ENCODE peak calls at places on chromosomes 5 and 9, in five cellular contexts. T is psoas muscle, J is body of pancreas, X is PC-9, S is astrocyte. R is an unnamed sample.

GRCh38 chr9:134618823-134619454 is 22.7 kb upstream of the COL5A1 start:
- DNase-seq in T (no peak), J (peak), X (no peak), S (no peak), R (no peak)

GRCh38 chr9:114427644-114428043 is 39.9 kb upstream of the AKNA start:
- DNase-seq in T (no peak), J (no peak), X (no peak), S (no peak), R (no peak)

GRCh38 chr5:144484124-144484897 is 313.6 kb downstream of the KCTD16 start:
- DNase-seq in T (no peak), J (no peak), X (no peak), S (peak), R (peak)

GRCh38 chr5:64331597-64332277 is 166.1 kb downstream of the RNF180 start:
- DNase-seq in T (peak), J (peak), X (no peak), S (no peak), R (no peak)

GRCh38 chr5:143399616-143400540 is 3.6 kb downstream of the NR3C1 start:
- DNase-seq in T (no peak), J (no peak), X (no peak), S (no peak), R (peak)

GRCh38 chr9:94928696-94929372 is 202.3 kb downstream of the AOPEP start:
- DNase-seq in T (no peak), J (no peak), X (no peak), S (peak), R (no peak)

GRCh38 chr9:120344230-120344629 is 235.7 kb downstream of the CDK5RAP2 start:
- DNase-seq in T (no peak), J (no peak), X (no peak), S (peak), R (peak)

GRCh38 chr9:130060296-130060695 is 6.6 kb downstream of the GPR107 start:
- DNase-seq in T (no peak), J (no peak), X (no peak), S (no peak), R (no peak)

GRCh38 chr5:166624573-166624972 is 1666.9 kb upstream of the WWC1 start:
- DNase-seq in T (no peak), J (no peak), X (no peak), S (peak), R (no peak)

GRCh38 chr9:112784020-112784788 is 33.6 kb downstream of the SNX30 start:
- DNase-seq in T (no peak), J (no peak), X (no peak), S (peak), R (peak)

GRCh38 chr5:87851603-87852002 is 417.0 kb downstream of the TMEM161B start:
- DNase-seq in T (no peak), J (no peak), X (no peak), S (no peak), R (no peak)

GRCh38 chr9:90878562-90878961 is 76.9 kb downstream of the SYK start:
- DNase-seq in T (no peak), J (no peak), X (no peak), S (no peak), R (peak)

GRCh38 chr9:9231946-9232345 is 1380.9 kb downstream of the PTPRD start:
- DNase-seq in T (no peak), J (no peak), X (no peak), S (no peak), R (no peak)

GRCh38 chr9:98993570-98993945 is 49.9 kb downstream of the COL15A1 start:
- DNase-seq in T (no peak), J (no peak), X (no peak), S (no peak), R (no peak)

GRCh38 chr9:92970467-92970923 is 23.2 kb downstream of the FGD3 start:
- DNase-seq in T (no peak), J (no peak), X (peak), S (peak), R (peak)

GRCh38 chr9:2150338-2150737 is 135.2 kb downstream of the SMARCA2 start:
- DNase-seq in T (no peak), J (no peak), X (no peak), S (no peak), R (no peak)

GRCh38 chr5:74916831-74917710 is 50.9 kb upstream of the FAM169A start:
- DNase-seq in T (no peak), J (peak), X (peak), S (peak), R (peak)

GRCh38 chr5:91111473-91112238 is 271.5 kb downstream of the ARRDC3 start:
- DNase-seq in T (no peak), J (no peak), X (no peak), S (no peak), R (no peak)

GRCh38 chr9:125805057-125805456 is 57.9 kb downstream of the PBX3 start:
- DNase-seq in T (no peak), J (no peak), X (no peak), S (peak), R (no peak)

GRCh38 chr5:10145922-10146321 is 103.8 kb downstream of the ATPSCKMT start:
- DNase-seq in T (no peak), J (no peak), X (peak), S (peak), R (peak)

GRCh38 chr5:143168171-143168681 is 235.3 kb downstream of the NR3C1 start:
- DNase-seq in T (no peak), J (no peak), X (no peak), S (no peak), R (no peak)

GRCh38 chr5:155402927-155403645 is 389.5 kb downstream of the KIF4B start:
- DNase-seq in T (no peak), J (no peak), X (no peak), S (no peak), R (peak)

GRCh38 chr5:81749562-81750307 is 1.2 kb downstream of the SSBP2 start:
- DNase-seq in T (peak), J (peak), X (peak), S (no peak), R (no peak)

DNA sequence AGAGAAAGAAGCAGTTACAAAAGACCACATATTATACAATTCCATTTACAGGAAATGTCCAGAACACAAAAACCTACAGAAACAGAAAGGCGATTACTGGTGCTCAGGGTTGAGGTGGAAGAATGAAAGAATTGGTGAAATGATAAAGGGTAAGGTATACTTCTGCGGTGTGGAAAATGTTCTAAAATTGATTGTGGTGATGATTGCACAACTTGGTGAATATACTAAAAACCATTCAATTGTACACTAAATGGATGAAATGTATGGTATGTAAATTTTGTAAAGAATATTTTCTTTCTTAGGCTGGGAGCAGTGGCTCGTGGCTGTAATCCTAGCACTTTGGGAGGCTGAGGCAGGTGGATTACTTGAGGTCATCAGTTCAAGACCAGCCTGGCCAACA is 72.3 kb downstream of the UBAP2 start:
- DNase-seq in T (no peak), J (no peak), X (no peak), S (no peak), R (no peak)
- TF ChIP-seq CTCF in T (no peak), J (no peak), X (no peak), S (no peak), R (no peak)

GRCh38 chr5:4044881-4045280 is 449.2 kb downstream of the IRX1 start:
- DNase-seq in T (no peak), J (no peak), X (no peak), S (no peak), R (no peak)

GRCh38 chr5:4038994-4039393 is 443.4 kb downstream of the IRX1 start:
- DNase-seq in T (no peak), J (no peak), X (no peak), S (no peak), R (no peak)

GRCh38 chr5:4042311-4042710 is 446.7 kb downstream of the IRX1 start:
- DNase-seq in T (no peak), J (no peak), X (no peak), S (no peak), R (no peak)

GRCh38 chr5:4048398-4048797 is 452.8 kb downstream of the IRX1 start:
- DNase-seq in T (no peak), J (no peak), X (no peak), S (no peak), R (no peak)

GRCh38 chr5:4043135-4043534 is 447.5 kb downstream of the IRX1 start:
- DNase-seq in T (no peak), J (no peak), X (no peak), S (no peak), R (no peak)
- H3K4me3 ChIP-seq in T (no peak), J (no peak), X (no peak), S (no peak), R (no peak)

DNA sequence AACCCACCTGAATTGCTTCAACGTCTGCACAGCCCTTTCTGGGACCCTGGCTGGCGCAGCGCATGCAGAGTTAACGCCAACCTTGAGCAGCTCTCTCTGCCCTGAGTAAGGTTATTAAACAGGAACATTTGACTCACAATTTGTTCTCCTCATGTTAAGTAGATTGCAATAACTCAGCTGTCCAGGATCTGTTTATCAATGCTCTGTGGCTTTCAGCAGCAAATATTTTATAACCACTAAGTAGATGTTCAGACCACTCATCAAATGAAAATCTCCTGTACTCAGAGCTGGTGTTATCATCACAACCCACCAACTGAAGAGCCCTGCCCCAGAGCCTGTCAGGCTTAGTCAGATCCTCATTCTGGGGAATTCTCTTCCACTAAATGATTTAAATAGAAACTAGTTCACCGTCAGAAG is 403.0 kb downstream of the ZNF608 start:
- DNase-seq in T (no peak), J (no peak), X (no peak), S (peak), R (peak)
- TF ChIP-seq CTCF in T (no peak), J (no peak), X (no peak), S (no peak), R (no peak)

GRCh38 chr5:616342-617039 is 4.4 kb downstream of the CEP72 start:
- DNase-seq in T (no peak), J (peak), X (no peak), S (no peak), R (no peak)
- H3K4me3 ChIP-seq in T (no peak), J (no peak), X (no peak), S (no peak), R (no peak)

GRCh38 chr5:36241636-36242533 is at the start of gene NADK2:
- DNase-seq in T (peak), J (peak), X (peak), S (peak), R (peak)

GRCh38 chr5:36242534-36243144 is 914 bp upstream of the NADK2 start:
- DNase-seq in T (no peak), J (peak), X (no peak), S (no peak), R (no peak)

GRCh38 chr5:36239370-36240293 is 2.1 kb downstream of the NADK2 start:
- DNase-seq in T (no peak), J (no peak), X (no peak), S (no peak), R (no peak)

GRCh38 chr5:36238896-36239295 is 2.8 kb downstream of the NADK2 start:
- DNase-seq in T (no peak), J (no peak), X (no peak), S (no peak), R (no peak)

DNA sequence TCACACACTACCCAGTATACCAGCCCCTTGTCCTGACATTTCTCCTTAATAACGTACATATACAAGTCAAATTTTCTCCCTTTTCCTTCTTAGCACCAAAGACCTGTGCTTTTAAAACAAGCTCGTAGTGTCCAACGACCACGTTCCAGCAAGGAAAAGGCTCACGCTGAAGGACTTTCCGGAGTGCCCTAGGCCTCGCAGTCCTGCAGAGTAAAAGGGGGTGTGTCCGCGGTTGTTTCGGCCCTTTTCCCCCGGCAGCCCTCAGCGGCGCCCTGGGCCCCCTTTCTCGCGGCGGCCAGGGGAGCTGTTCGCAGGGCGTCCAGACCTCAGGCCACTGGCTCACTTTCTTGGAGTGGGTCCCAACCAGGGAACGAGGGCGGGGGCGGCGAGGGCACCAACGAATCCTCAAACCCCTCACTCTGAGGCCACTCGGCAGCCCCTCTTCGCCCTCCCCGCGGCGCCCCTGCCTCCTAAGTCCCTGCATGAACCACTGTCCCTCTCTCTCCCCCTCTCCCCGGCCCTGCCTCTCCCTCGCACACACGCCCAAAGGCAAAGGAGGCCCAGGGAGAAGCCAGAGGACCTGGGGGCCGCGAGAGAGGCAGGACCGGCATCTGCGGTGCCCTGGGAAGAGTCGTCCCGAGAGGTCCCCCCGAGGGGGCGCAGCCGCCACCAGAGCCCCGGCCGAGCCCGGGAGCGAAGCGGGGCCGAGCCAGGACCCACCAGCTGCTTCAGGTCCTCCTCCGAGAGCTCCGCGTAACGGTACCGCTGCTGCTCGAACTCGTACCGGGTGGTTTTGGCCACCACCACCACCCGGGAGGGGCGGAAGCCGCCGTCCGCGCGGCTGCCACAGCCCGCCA is 718 bp downstream of the NADK2 start:
- DNase-seq in T (peak), J (peak), X (peak), S (peak), R (peak)
- TF ChIP-seq CTCF in T (no peak), J (no peak), X (peak), S (no peak), R (no peak)

GRCh38 chr5:123344819-123345426 is 78.3 kb downstream of the CEP120 start:
- DNase-seq in T (no peak), J (no peak), X (peak), S (peak), R (peak)
- H3K4me3 ChIP-seq in T (no peak), J (no peak), X (no peak), S (no peak), R (no peak)